ENCODE peak calls at places on chromosome 11, in eight cellular contexts. E, W, T, V, D, K, A and J are unnamed samples.

GRCh38 chr11:122897606-122898210 is 15.1 kb downstream of the JHY start:
- DNase-seq in T (peak), V (peak), W (no peak), K (peak), A (peak), D (no peak), E (no peak), J (no peak)

GRCh38 chr11:65662802-65663633 is at the start of gene RELA:
- DNase-seq in K (peak), V (peak), A (peak), D (peak), E (peak), W (peak), T (peak), J (peak)

GRCh38 chr11:27520226-27520625 is 13.7 kb upstream of the LIN7C start:
- DNase-seq in D (no peak), W (no peak), E (no peak), T (no peak), K (no peak), A (no peak), V (peak), J (no peak)

GRCh38 chr11:16239130-16240105 is 116.9 kb downstream of the SOX6 start:
- DNase-seq in W (no peak), V (peak), A (no peak), E (no peak), K (no peak), T (no peak), D (no peak), J (no peak)

GRCh38 chr11:78514922-78515502 is 59.7 kb downstream of the NARS2 start:
- DNase-seq in W (no peak), V (no peak), A (no peak), D (no peak), E (no peak), K (no peak), T (no peak), J (no peak)

GRCh38 chr11:10529279-10529678 is 11.7 kb downstream of the RNF141 start:
- DNase-seq in T (no peak), K (no peak), W (no peak), V (peak), D (no peak), A (no peak), E (no peak), J (no peak)

GRCh38 chr11:129846508-129847335 is 31.1 kb downstream of the TMEM45B start:
- DNase-seq in A (peak), K (peak), W (no peak), E (no peak), V (peak), D (no peak), T (peak), J (no peak)

GRCh38 chr11:67522844-67523555 is at the start of gene CABP2:
- DNase-seq in W (no peak), D (no peak), V (no peak), K (no peak), A (no peak), E (no peak), T (no peak), J (no peak)

GRCh38 chr11:114892381-114893197 is 214.3 kb downstream of the NXPE2 start:
- DNase-seq in V (no peak), T (no peak), W (peak), K (no peak), D (no peak), E (no peak), A (no peak), J (no peak)

GRCh38 chr11:40293655-40294342 is 1165.7 kb downstream of the LRRC4C start:
- DNase-seq in A (peak), W (peak), V (peak), D (peak), K (peak), E (peak), T (peak), J (peak)
- H3K4me3 ChIP-seq in A (peak), W (no peak), V (peak), D (peak), K (peak), E (peak), T (peak), J (peak)

GRCh38 chr11:2901854-2902783 is 16.5 kb upstream of the CDKN1C start:
- DNase-seq in T (peak), W (peak), D (peak), V (peak), A (peak), K (peak), E (peak), J (peak)
- H3K4me3 ChIP-seq in T (peak), W (peak), D (peak), V (peak), A (peak), K (peak), E (peak), J (peak)

GRCh38 chr11:64622681-64623080 is 31.7 kb downstream of the SLC22A12 start:
- DNase-seq in D (no peak), V (no peak), A (no peak), E (no peak), K (no peak), T (no peak), W (no peak), J (no peak)

GRCh38 chr11:64619196-64619595 is 28.2 kb downstream of the SLC22A12 start:
- DNase-seq in D (peak), T (no peak), E (no peak), K (no peak), A (no peak), W (no peak), V (no peak), J (no peak)

GRCh38 chr11:64620286-64620962 is 29.4 kb downstream of the SLC22A12 start:
- DNase-seq in V (no peak), A (peak), T (no peak), E (no peak), D (no peak), W (peak), K (no peak), J (no peak)

GRCh38 chr11:64621283-64622019 is 30.4 kb downstream of the SLC22A12 start:
- DNase-seq in E (no peak), V (no peak), K (no peak), A (no peak), D (no peak), W (peak), T (no peak), J (no peak)

DNA sequence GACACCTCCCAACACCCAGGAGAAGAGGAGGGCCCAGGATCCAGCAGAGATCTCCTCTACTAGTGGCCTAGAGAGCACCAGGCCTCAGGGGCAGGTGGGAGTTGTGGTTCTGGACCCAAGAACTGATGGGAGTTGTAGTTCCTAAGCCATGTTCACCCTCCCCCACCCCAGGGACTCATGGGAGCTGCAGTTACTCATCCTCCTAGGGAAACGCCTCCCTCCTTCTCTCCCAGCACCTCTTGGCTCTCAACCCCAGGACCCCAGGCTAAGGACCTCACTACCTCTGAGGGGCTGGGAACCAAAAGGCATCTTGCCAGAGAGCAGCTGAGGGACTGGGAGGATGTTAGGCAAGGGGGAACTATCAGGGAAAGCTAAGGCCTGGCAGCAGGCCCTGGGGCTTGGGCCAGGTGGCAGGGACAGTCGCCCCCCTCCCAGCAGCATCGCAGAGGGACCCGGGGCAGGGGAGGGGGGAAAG is 28.8 kb downstream of the SLC22A12 start:
- DNase-seq in E (peak), A (peak), K (peak), T (no peak), D (no peak), W (peak), V (peak), J (no peak)
- H3K4me3 ChIP-seq in E (no peak), A (no peak), K (no peak), T (no peak), D (no peak), W (no peak), V (no peak), J (no peak)

GRCh38 chr11:34641981-34642380 is 21.1 kb downstream of the EHF start:
- DNase-seq in W (no peak), V (no peak), E (no peak), T (no peak), D (no peak), K (no peak), A (no peak), J (no peak)
- H3K4me3 ChIP-seq in W (no peak), V (no peak), E (no peak), T (no peak), D (no peak), K (no peak), A (no peak), J (no peak)